ENCODE peak calls at places on chromosomes 6 and 20, in nine cellular contexts. One of them, this sample, is unnamed.

GRCh38 chr20:19901226-19901625 is 115.9 kb upstream of the NAA20 start:
- DNase-seq in GM06990: no peak
- DNase-seq in foreskin keratinocyte: peak
- DNase-seq in AG08395: no peak
- DNase-seq in A673: no peak
- DNase-seq in activated CD4-positive, alpha-beta T cell treated with anti-CD3 and anti-CD28 coated beads for 36 hours: no peak
- DNase-seq in breast epithelium: no peak
- DNase-seq in T1000: no peak
- DNase-seq in brain microvascular endothelial cell: no peak
- DNase-seq in this sample: peak

GRCh38 chr6:87817226-87817625 is 115.2 kb upstream of the AKIRIN2 start:
- DNase-seq in breast epithelium: no peak
- DNase-seq in A673: no peak
- DNase-seq in activated CD4-positive, alpha-beta T cell treated with anti-CD3 and anti-CD28 coated beads for 36 hours: no peak
- DNase-seq in T1000: no peak
- DNase-seq in brain microvascular endothelial cell: no peak
- DNase-seq in AG08395: peak
- DNase-seq in foreskin keratinocyte: no peak
- DNase-seq in GM06990: no peak
- DNase-seq in this sample: peak

GRCh38 chr6:143603474-143603873 is 74.3 kb upstream of the PHACTR2 start:
- DNase-seq in A673: no peak
- DNase-seq in AG08395: no peak
- DNase-seq in GM06990: no peak
- DNase-seq in activated CD4-positive, alpha-beta T cell treated with anti-CD3 and anti-CD28 coated beads for 36 hours: no peak
- DNase-seq in T1000: no peak
- DNase-seq in brain microvascular endothelial cell: no peak
- DNase-seq in foreskin keratinocyte: no peak
- DNase-seq in breast epithelium: no peak
- DNase-seq in this sample: no peak

GRCh38 chr6:30888472-30889137 is 4.3 kb downstream of the DDR1 start:
- DNase-seq in foreskin keratinocyte: no peak
- DNase-seq in A673: peak
- DNase-seq in GM06990: no peak
- DNase-seq in breast epithelium: no peak
- DNase-seq in AG08395: peak
- DNase-seq in brain microvascular endothelial cell: peak
- DNase-seq in T1000: peak
- DNase-seq in activated CD4-positive, alpha-beta T cell treated with anti-CD3 and anti-CD28 coated beads for 36 hours: no peak
- DNase-seq in this sample: peak

GRCh38 chr20:35991142-35991771 is 22.9 kb downstream of the CNBD2 start:
- DNase-seq in A673: peak
- DNase-seq in AG08395: peak
- DNase-seq in foreskin keratinocyte: no peak
- DNase-seq in brain microvascular endothelial cell: peak
- DNase-seq in breast epithelium: no peak
- DNase-seq in GM06990: no peak
- DNase-seq in T1000: no peak
- DNase-seq in activated CD4-positive, alpha-beta T cell treated with anti-CD3 and anti-CD28 coated beads for 36 hours: peak
- DNase-seq in this sample: peak

GRCh38 chr6:22028403-22028802 is 268.4 kb downstream of the PRL start:
- DNase-seq in T1000: no peak
- DNase-seq in foreskin keratinocyte: no peak
- DNase-seq in GM06990: peak
- DNase-seq in breast epithelium: no peak
- DNase-seq in A673: no peak
- DNase-seq in brain microvascular endothelial cell: no peak
- DNase-seq in AG08395: no peak
- DNase-seq in activated CD4-positive, alpha-beta T cell treated with anti-CD3 and anti-CD28 coated beads for 36 hours: no peak
- DNase-seq in this sample: no peak

GRCh38 chr6:109308018-109308492 is 74.2 kb downstream of the CD164 start:
- DNase-seq in T1000: peak
- DNase-seq in breast epithelium: no peak
- DNase-seq in A673: no peak
- DNase-seq in AG08395: peak
- DNase-seq in brain microvascular endothelial cell: peak
- DNase-seq in activated CD4-positive, alpha-beta T cell treated with anti-CD3 and anti-CD28 coated beads for 36 hours: peak
- DNase-seq in foreskin keratinocyte: peak
- DNase-seq in GM06990: no peak
- DNase-seq in this sample: peak

GRCh38 chr20:38272398-38272797 is 11.9 kb upstream of the KIAA1755 start:
- DNase-seq in activated CD4-positive, alpha-beta T cell treated with anti-CD3 and anti-CD28 coated beads for 36 hours: no peak
- DNase-seq in breast epithelium: no peak
- DNase-seq in GM06990: no peak
- DNase-seq in foreskin keratinocyte: peak
- DNase-seq in AG08395: no peak
- DNase-seq in A673: no peak
- DNase-seq in brain microvascular endothelial cell: no peak
- DNase-seq in T1000: no peak
- DNase-seq in this sample: peak

GRCh38 chr6:169677096-169677495 is 24.7 kb downstream of the WDR27 start:
- DNase-seq in T1000: no peak
- DNase-seq in GM06990: no peak
- DNase-seq in foreskin keratinocyte: peak
- DNase-seq in activated CD4-positive, alpha-beta T cell treated with anti-CD3 and anti-CD28 coated beads for 36 hours: no peak
- DNase-seq in AG08395: no peak
- DNase-seq in brain microvascular endothelial cell: no peak
- DNase-seq in A673: no peak
- DNase-seq in breast epithelium: no peak
- DNase-seq in this sample: no peak

GRCh38 chr6:85449818-85450577 is at the start of gene NT5E:
- DNase-seq in breast epithelium: peak
- DNase-seq in AG08395: peak
- DNase-seq in activated CD4-positive, alpha-beta T cell treated with anti-CD3 and anti-CD28 coated beads for 36 hours: peak
- DNase-seq in T1000: peak
- DNase-seq in brain microvascular endothelial cell: peak
- DNase-seq in A673: peak
- DNase-seq in GM06990: peak
- DNase-seq in foreskin keratinocyte: peak
- DNase-seq in this sample: peak

GRCh38 chr6:111823831-111824607 is 49.2 kb downstream of the FYN start:
- DNase-seq in foreskin keratinocyte: peak
- DNase-seq in activated CD4-positive, alpha-beta T cell treated with anti-CD3 and anti-CD28 coated beads for 36 hours: peak
- DNase-seq in T1000: no peak
- DNase-seq in GM06990: no peak
- DNase-seq in brain microvascular endothelial cell: peak
- DNase-seq in breast epithelium: no peak
- DNase-seq in A673: no peak
- DNase-seq in AG08395: peak
- DNase-seq in this sample: peak